ENCODE peak calls at places on chromosomes 2 and 18, in nine cellular contexts. One of them, this sample, is unnamed.

GRCh38 chr2:216714412-216714775 is 19.0 kb upstream of the IGFBP5 start:
- DNase-seq in mesothelial cell of epicardium: no peak
- DNase-seq in progenitor cell of endocrine pancreas: no peak
- DNase-seq in HepG2: no peak
- DNase-seq in Peyer's patch: no peak
- DNase-seq in GM12864: no peak
- DNase-seq in HL-60: no peak
- DNase-seq in BJ: no peak
- DNase-seq in prostate gland: no peak
- DNase-seq in this sample: no peak

GRCh38 chr18:26089247-26090129 is 925 bp downstream of the SS18 start:
- DNase-seq in mesothelial cell of epicardium: no peak
- DNase-seq in progenitor cell of endocrine pancreas: peak; percentile 55
- DNase-seq in HepG2: peak; percentile 6
- DNase-seq in Peyer's patch: no peak
- DNase-seq in GM12864: peak; percentile 16
- DNase-seq in HL-60: peak; percentile 45
- DNase-seq in BJ: no peak
- DNase-seq in prostate gland: peak; percentile 12
- DNase-seq in this sample: peak; percentile 16

GRCh38 chr2:147463881-147464520 is 380.8 kb upstream of the ACVR2A start:
- DNase-seq in mesothelial cell of epicardium: no peak
- DNase-seq in progenitor cell of endocrine pancreas: no peak
- DNase-seq in HepG2: peak; percentile 15
- DNase-seq in Peyer's patch: peak; percentile 52
- DNase-seq in GM12864: no peak
- DNase-seq in HL-60: no peak
- DNase-seq in BJ: no peak
- DNase-seq in prostate gland: no peak
- DNase-seq in this sample: no peak

GRCh38 chr18:34694611-34695165 is 15.4 kb upstream of the DTNA start:
- DNase-seq in mesothelial cell of epicardium: no peak
- DNase-seq in progenitor cell of endocrine pancreas: no peak
- DNase-seq in HepG2: no peak
- DNase-seq in Peyer's patch: no peak
- DNase-seq in GM12864: no peak
- DNase-seq in HL-60: no peak
- DNase-seq in BJ: no peak
- DNase-seq in prostate gland: no peak
- DNase-seq in this sample: no peak

GRCh38 chr2:165648826-165649225 is 145.2 kb downstream of the GALNT3 start:
- DNase-seq in mesothelial cell of epicardium: no peak
- DNase-seq in progenitor cell of endocrine pancreas: no peak
- DNase-seq in HepG2: no peak
- DNase-seq in Peyer's patch: no peak
- DNase-seq in GM12864: no peak
- DNase-seq in HL-60: no peak
- DNase-seq in BJ: no peak
- DNase-seq in prostate gland: no peak
- DNase-seq in this sample: no peak

GRCh38 chr18:52150050-52150449 is 189.9 kb upstream of the DCC start:
- DNase-seq in mesothelial cell of epicardium: no peak
- DNase-seq in progenitor cell of endocrine pancreas: no peak
- DNase-seq in HepG2: no peak
- DNase-seq in Peyer's patch: no peak
- DNase-seq in GM12864: no peak
- DNase-seq in HL-60: no peak
- DNase-seq in BJ: no peak
- DNase-seq in prostate gland: no peak
- DNase-seq in this sample: no peak

GRCh38 chr2:7191927-7192326 is 274.7 kb downstream of the RNF144A start:
- DNase-seq in mesothelial cell of epicardium: no peak
- DNase-seq in progenitor cell of endocrine pancreas: no peak
- DNase-seq in HepG2: peak; percentile 5
- DNase-seq in Peyer's patch: no peak
- DNase-seq in GM12864: no peak
- DNase-seq in HL-60: no peak
- DNase-seq in BJ: peak; percentile 66
- DNase-seq in prostate gland: no peak
- DNase-seq in this sample: no peak

GRCh38 chr2:47269316-47270232 is 114.5 kb upstream of the STPG4 start:
- DNase-seq in mesothelial cell of epicardium: no peak
- DNase-seq in progenitor cell of endocrine pancreas: no peak
- DNase-seq in HepG2: peak; percentile 66
- DNase-seq in Peyer's patch: peak; percentile 71
- DNase-seq in GM12864: no peak
- DNase-seq in HL-60: no peak
- DNase-seq in BJ: peak; percentile 98
- DNase-seq in prostate gland: peak; percentile 19
- DNase-seq in this sample: no peak

GRCh38 chr18:78637442-78638402 is 341.9 kb upstream of the SALL3 start:
- DNase-seq in mesothelial cell of epicardium: no peak
- DNase-seq in progenitor cell of endocrine pancreas: no peak
- DNase-seq in HepG2: no peak
- DNase-seq in Peyer's patch: no peak
- DNase-seq in GM12864: no peak
- DNase-seq in HL-60: no peak
- DNase-seq in BJ: no peak
- DNase-seq in prostate gland: no peak
- DNase-seq in this sample: no peak

GRCh38 chr2:172745636-172746035 is 10.0 kb downstream of the RAPGEF4 start:
- DNase-seq in mesothelial cell of epicardium: no peak
- DNase-seq in progenitor cell of endocrine pancreas: no peak
- DNase-seq in HepG2: no peak
- DNase-seq in Peyer's patch: no peak
- DNase-seq in GM12864: no peak
- DNase-seq in HL-60: no peak
- DNase-seq in BJ: no peak
- DNase-seq in prostate gland: no peak
- DNase-seq in this sample: no peak

GRCh38 chr2:198322275-198322674 is 517.9 kb downstream of the PLCL1 start:
- DNase-seq in mesothelial cell of epicardium: no peak
- DNase-seq in progenitor cell of endocrine pancreas: no peak
- DNase-seq in HepG2: no peak
- DNase-seq in Peyer's patch: no peak
- DNase-seq in GM12864: no peak
- DNase-seq in HL-60: no peak
- DNase-seq in BJ: no peak
- DNase-seq in prostate gland: no peak
- DNase-seq in this sample: no peak

GRCh38 chr2:62224976-62225375 is 29.1 kb downstream of the B3GNT2 start:
- DNase-seq in mesothelial cell of epicardium: no peak
- DNase-seq in progenitor cell of endocrine pancreas: no peak
- DNase-seq in HepG2: peak; percentile 95
- DNase-seq in Peyer's patch: no peak
- DNase-seq in GM12864: no peak
- DNase-seq in HL-60: no peak
- DNase-seq in BJ: no peak
- DNase-seq in prostate gland: no peak
- DNase-seq in this sample: no peak

GRCh38 chr18:6525593-6525992 is 110.9 kb upstream of the L3MBTL4 start:
- DNase-seq in mesothelial cell of epicardium: no peak
- DNase-seq in progenitor cell of endocrine pancreas: no peak
- DNase-seq in HepG2: no peak
- DNase-seq in Peyer's patch: no peak
- DNase-seq in GM12864: no peak
- DNase-seq in HL-60: no peak
- DNase-seq in BJ: no peak
- DNase-seq in prostate gland: no peak
- DNase-seq in this sample: no peak

GRCh38 chr18:74623047-74623816 is 25.6 kb downstream of the ZNF407 start:
- DNase-seq in mesothelial cell of epicardium: no peak
- DNase-seq in progenitor cell of endocrine pancreas: no peak
- DNase-seq in HepG2: no peak
- DNase-seq in Peyer's patch: no peak
- DNase-seq in GM12864: no peak
- DNase-seq in HL-60: no peak
- DNase-seq in BJ: no peak
- DNase-seq in prostate gland: no peak
- DNase-seq in this sample: no peak

GRCh38 chr2:167198009-167198408 is 309.7 kb downstream of the XIRP2 start:
- DNase-seq in mesothelial cell of epicardium: no peak
- DNase-seq in progenitor cell of endocrine pancreas: no peak
- DNase-seq in HepG2: no peak
- DNase-seq in Peyer's patch: no peak
- DNase-seq in GM12864: no peak
- DNase-seq in HL-60: no peak
- DNase-seq in BJ: no peak
- DNase-seq in prostate gland: no peak
- DNase-seq in this sample: no peak

GRCh38 chr2:149365826-149366583 is 35.6 kb downstream of the LYPD6 start:
- DNase-seq in mesothelial cell of epicardium: no peak
- DNase-seq in progenitor cell of endocrine pancreas: no peak
- DNase-seq in HepG2: peak; percentile 29
- DNase-seq in Peyer's patch: no peak
- DNase-seq in GM12864: no peak
- DNase-seq in HL-60: no peak
- DNase-seq in BJ: no peak
- DNase-seq in prostate gland: peak; percentile 12
- DNase-seq in this sample: no peak

GRCh38 chr2:54042908-54043620 is 72.3 kb upstream of the PSME4 start:
- DNase-seq in mesothelial cell of epicardium: no peak
- DNase-seq in progenitor cell of endocrine pancreas: no peak
- DNase-seq in HepG2: no peak
- DNase-seq in Peyer's patch: no peak
- DNase-seq in GM12864: no peak
- DNase-seq in HL-60: no peak
- DNase-seq in BJ: no peak
- DNase-seq in prostate gland: no peak
- DNase-seq in this sample: no peak

DNA sequence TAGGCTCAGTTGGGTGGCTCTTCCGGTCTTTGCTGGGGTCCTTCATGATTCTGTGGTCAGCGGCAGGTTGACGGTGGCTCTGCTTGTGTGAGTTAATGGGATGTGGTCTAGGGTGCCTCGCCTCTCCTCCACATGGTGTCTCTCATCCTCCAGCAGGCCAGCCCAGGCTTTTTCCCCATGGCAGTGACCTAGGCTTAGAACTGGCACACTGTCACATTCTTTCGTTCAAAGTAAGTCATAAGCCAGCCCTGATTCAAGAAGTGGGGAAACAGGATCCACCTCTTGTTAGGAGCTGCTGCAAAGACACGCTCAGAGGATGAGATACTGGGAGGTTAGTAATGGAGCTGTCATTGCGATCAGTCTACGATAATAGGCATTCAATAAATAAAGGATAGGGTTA is 46.0 kb upstream of the CTIF start:
- DNase-seq in mesothelial cell of epicardium: no peak
- DNase-seq in progenitor cell of endocrine pancreas: no peak
- DNase-seq in HepG2: no peak
- DNase-seq in Peyer's patch: no peak
- DNase-seq in GM12864: no peak
- DNase-seq in HL-60: no peak
- DNase-seq in BJ: no peak
- DNase-seq in prostate gland: no peak
- DNase-seq in this sample: no peak
- TF ChIP-seq CTCF in mesothelial cell of epicardium: no peak
- TF ChIP-seq CTCF in progenitor cell of endocrine pancreas: no peak
- TF ChIP-seq CTCF in HepG2: no peak
- TF ChIP-seq CTCF in Peyer's patch: no peak
- TF ChIP-seq CTCF in GM12864: no peak
- TF ChIP-seq CTCF in HL-60: no peak
- TF ChIP-seq CTCF in BJ: no peak
- TF ChIP-seq CTCF in prostate gland: no peak
- TF ChIP-seq CTCF in this sample: no peak

DNA sequence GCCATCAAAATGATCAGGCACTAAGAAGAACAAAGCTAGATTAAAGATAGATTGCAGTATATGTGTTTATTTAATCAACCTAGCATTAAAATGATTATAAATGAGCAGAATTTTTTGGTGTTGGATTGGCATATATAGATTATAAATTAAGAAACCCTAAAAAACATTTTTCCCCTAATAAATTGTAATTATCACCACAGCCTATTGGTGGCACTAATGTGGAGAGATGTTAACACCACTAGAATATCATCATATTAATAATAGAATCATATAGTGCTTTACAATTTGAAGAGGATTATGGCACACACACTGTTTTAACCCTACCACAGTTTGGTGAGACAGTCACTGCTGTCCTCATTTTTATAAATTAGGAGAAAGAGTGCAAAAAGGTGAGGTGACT is 112.4 kb upstream of the RND3 start:
- DNase-seq in mesothelial cell of epicardium: no peak
- DNase-seq in progenitor cell of endocrine pancreas: no peak
- DNase-seq in HepG2: no peak
- DNase-seq in Peyer's patch: no peak
- DNase-seq in GM12864: no peak
- DNase-seq in HL-60: no peak
- DNase-seq in BJ: no peak
- DNase-seq in prostate gland: no peak
- DNase-seq in this sample: no peak
- TF ChIP-seq CTCF in mesothelial cell of epicardium: peak; percentile 18
- TF ChIP-seq CTCF in progenitor cell of endocrine pancreas: no peak
- TF ChIP-seq CTCF in HepG2: no peak
- TF ChIP-seq CTCF in Peyer's patch: no peak
- TF ChIP-seq CTCF in GM12864: no peak
- TF ChIP-seq CTCF in HL-60: peak; percentile 0
- TF ChIP-seq CTCF in BJ: no peak
- TF ChIP-seq CTCF in prostate gland: no peak
- TF ChIP-seq CTCF in this sample: no peak

GRCh38 chr18:80097201-80097600 is 11.9 kb upstream of the ADNP2 start:
- DNase-seq in mesothelial cell of epicardium: no peak
- DNase-seq in progenitor cell of endocrine pancreas: no peak
- DNase-seq in HepG2: no peak
- DNase-seq in Peyer's patch: no peak
- DNase-seq in GM12864: no peak
- DNase-seq in HL-60: no peak
- DNase-seq in BJ: no peak
- DNase-seq in prostate gland: no peak
- DNase-seq in this sample: no peak
- TF ChIP-seq CTCF in mesothelial cell of epicardium: no peak
- TF ChIP-seq CTCF in progenitor cell of endocrine pancreas: no peak
- TF ChIP-seq CTCF in HepG2: no peak
- TF ChIP-seq CTCF in Peyer's patch: no peak
- TF ChIP-seq CTCF in GM12864: no peak
- TF ChIP-seq CTCF in HL-60: no peak
- TF ChIP-seq CTCF in BJ: no peak
- TF ChIP-seq CTCF in prostate gland: no peak
- TF ChIP-seq CTCF in this sample: no peak

DNA sequence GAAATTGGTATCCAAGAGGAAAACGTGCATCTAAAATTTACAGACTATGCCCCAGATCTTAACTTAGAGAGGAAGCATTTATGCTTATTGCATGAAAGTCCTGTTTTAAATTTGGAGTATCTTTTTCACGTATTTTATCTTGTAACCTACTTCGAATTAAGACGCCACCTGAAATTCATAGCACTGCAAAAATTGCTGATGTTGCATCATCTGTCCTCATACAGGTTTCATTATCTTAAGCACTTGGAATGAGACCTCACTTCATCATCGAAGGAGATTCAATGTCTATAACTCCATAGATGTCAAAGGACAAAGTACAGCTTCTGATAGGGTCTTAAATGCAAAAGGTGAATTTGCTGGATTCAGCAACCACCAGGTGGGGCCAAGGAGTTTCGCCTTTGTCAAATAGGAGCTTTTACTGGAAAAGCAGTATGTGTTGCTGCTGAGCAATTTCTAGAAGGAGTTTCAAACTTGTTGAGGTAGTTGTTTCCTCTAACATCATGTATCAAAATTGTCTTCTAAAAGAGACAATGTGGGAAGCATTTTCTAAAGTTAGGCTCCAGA is 106.4 kb upstream of the CCDC85A start:
- DNase-seq in mesothelial cell of epicardium: peak; percentile 27
- DNase-seq in progenitor cell of endocrine pancreas: peak; percentile 17
- DNase-seq in HepG2: peak; percentile 49
- DNase-seq in Peyer's patch: no peak
- DNase-seq in GM12864: no peak
- DNase-seq in HL-60: no peak
- DNase-seq in BJ: no peak
- DNase-seq in prostate gland: no peak
- DNase-seq in this sample: no peak
- TF ChIP-seq CTCF in mesothelial cell of epicardium: peak; percentile 32
- TF ChIP-seq CTCF in progenitor cell of endocrine pancreas: peak; percentile 77
- TF ChIP-seq CTCF in HepG2: peak; percentile 67
- TF ChIP-seq CTCF in Peyer's patch: no peak
- TF ChIP-seq CTCF in GM12864: peak; percentile 45
- TF ChIP-seq CTCF in HL-60: peak; percentile 9
- TF ChIP-seq CTCF in BJ: peak; percentile 49
- TF ChIP-seq CTCF in prostate gland: no peak
- TF ChIP-seq CTCF in this sample: no peak

This sample was measured in natural killer cell.